ENCODE peak calls at places on chromosomes 3 and 15, in seven cellular contexts. E, V, D, H, O, K and C are unnamed samples.

GRCh38 chr15:60414016-60414682 is 16.4 kb upstream of the ANXA2 start:
- DNase-seq in E (peak), V (no peak), D (no peak), H (no peak), O (no peak), K (no peak), C (no peak)

GRCh38 chr3:57059416-57059815 is 1.0 kb upstream of the SPATA12 start:
- DNase-seq in E (no peak), V (no peak), D (no peak), H (no peak), O (no peak), K (no peak), C (no peak)

GRCh38 chr3:184082034-184082433 is 14.8 kb upstream of the HTR3E start:
- DNase-seq in E (no peak), V (no peak), D (no peak), H (no peak), O (no peak), K (no peak), C (no peak)

GRCh38 chr3:169034401-169034800 is 629.1 kb downstream of the MECOM start:
- DNase-seq in E (no peak), V (no peak), D (no peak), H (no peak), O (no peak), K (no peak), C (no peak)

GRCh38 chr3:100665230-100665629 is 44.1 kb upstream of the TFG start:
- DNase-seq in E (no peak), V (no peak), D (no peak), H (no peak), O (no peak), K (no peak), C (no peak)

GRCh38 chr3:123385072-123385471 is 63.8 kb downstream of the ADCY5 start:
- DNase-seq in E (no peak), V (no peak), D (no peak), H (peak), O (peak), K (no peak), C (peak)

GRCh38 chr15:78726870-78727551 is 84.3 kb downstream of the ADAMTS7 start:
- DNase-seq in E (no peak), V (no peak), D (no peak), H (peak), O (no peak), K (peak), C (no peak)

GRCh38 chr15:38226867-38227266 is 25.8 kb upstream of the SPRED1 start:
- DNase-seq in E (peak), V (no peak), D (peak), H (peak), O (no peak), K (peak), C (no peak)

GRCh38 chr15:45064386-45064785 is 41.4 kb downstream of the SORD start:
- DNase-seq in E (no peak), V (no peak), D (no peak), H (no peak), O (no peak), K (peak), C (no peak)

GRCh38 chr3:37097776-37098175 is 76.6 kb downstream of the LRRFIP2 start:
- DNase-seq in E (no peak), V (no peak), D (no peak), H (no peak), O (no peak), K (no peak), C (no peak)

GRCh38 chr15:63030101-63030528 is 12.4 kb upstream of the TPM1 start:
- DNase-seq in E (no peak), V (no peak), D (no peak), H (no peak), O (peak), K (no peak), C (no peak)

GRCh38 chr15:28101983-28102441 is 2.9 kb upstream of the OCA2 start:
- DNase-seq in E (no peak), V (no peak), D (no peak), H (no peak), O (peak), K (no peak), C (no peak)

GRCh38 chr3:193874512-193874911 is 261.4 kb upstream of the HES1 start:
- DNase-seq in E (no peak), V (no peak), D (no peak), H (no peak), O (no peak), K (no peak), C (no peak)

GRCh38 chr3:112646623-112647022 is 5.7 kb upstream of the CCDC80 start:
- DNase-seq in E (no peak), V (no peak), D (no peak), H (no peak), O (no peak), K (no peak), C (no peak)

GRCh38 chr15:75720787-75721461 is 8.3 kb upstream of the CSPG4 start:
- DNase-seq in E (peak), V (no peak), D (peak), H (peak), O (peak), K (peak), C (no peak)

GRCh38 chr3:180855364-180855763 is 57.1 kb upstream of the FXR1 start:
- DNase-seq in E (peak), V (peak), D (no peak), H (no peak), O (no peak), K (no peak), C (no peak)

GRCh38 chr3:114527036-114527644 is 233.3 kb downstream of the TIGIT start:
- DNase-seq in E (peak), V (no peak), D (no peak), H (no peak), O (no peak), K (no peak), C (no peak)

GRCh38 chr15:98878172-98878571 is 129.4 kb downstream of the PGPEP1L start:
- DNase-seq in E (no peak), V (no peak), D (no peak), H (no peak), O (no peak), K (no peak), C (no peak)

GRCh38 chr3:119950666-119951325 is 143.5 kb downstream of the GSK3B start:
- DNase-seq in E (no peak), V (no peak), D (no peak), H (no peak), O (no peak), K (no peak), C (no peak)

GRCh38 chr3:69282191-69282590 is 103.7 kb downstream of the FRMD4B start:
- DNase-seq in E (peak), V (no peak), D (peak), H (no peak), O (no peak), K (no peak), C (no peak)

GRCh38 chr3:8518138-8518537 is 16.5 kb downstream of the LMCD1 start:
- DNase-seq in E (no peak), V (no peak), D (no peak), H (no peak), O (no peak), K (no peak), C (no peak)

GRCh38 chr3:154540950-154541604 is 111.1 kb upstream of the GPR149 start:
- DNase-seq in E (no peak), V (no peak), D (no peak), H (no peak), O (no peak), K (no peak), C (no peak)

GRCh38 chr3:1026395-1026794 is 66.4 kb upstream of the CNTN6 start:
- DNase-seq in E (no peak), V (no peak), D (no peak), H (no peak), O (no peak), K (no peak), C (no peak)

GRCh38 chr3:71972031-71972430 is 187.1 kb upstream of the PROK2 start:
- DNase-seq in E (no peak), V (no peak), D (no peak), H (no peak), O (no peak), K (no peak), C (peak)

GRCh38 chr3:77693147-77693546 is 653.2 kb downstream of the ROBO2 start:
- DNase-seq in E (no peak), V (no peak), D (no peak), H (no peak), O (no peak), K (no peak), C (no peak)

GRCh38 chr3:52444860-52445793 is at the start of gene SEMA3G:
- DNase-seq in E (peak), V (peak), D (peak), H (peak), O (peak), K (peak), C (peak)

GRCh38 chr15:81163961-81164800 is 30.1 kb downstream of the CFAP161 start:
- DNase-seq in E (no peak), V (no peak), D (no peak), H (no peak), O (no peak), K (no peak), C (no peak)

GRCh38 chr3:191290311-191291025 is 38.7 kb upstream of the CCDC50 start:
- DNase-seq in E (peak), V (no peak), D (no peak), H (no peak), O (no peak), K (no peak), C (no peak)

GRCh38 chr3:9398715-9399708 is 1.6 kb downstream of the SETD5 start:
- DNase-seq in E (peak), V (no peak), D (peak), H (no peak), O (no peak), K (no peak), C (no peak)

GRCh38 chr15:44009056-44009455 is 182.3 kb downstream of the WDR76 start:
- DNase-seq in E (peak), V (no peak), D (no peak), H (no peak), O (no peak), K (no peak), C (no peak)

GRCh38 chr3:196513697-196514349 is 1.3 kb downstream of the SMCO1 start:
- DNase-seq in E (no peak), V (no peak), D (no peak), H (no peak), O (no peak), K (no peak), C (no peak)

GRCh38 chr3:183116051-183116614 is 16.8 kb upstream of the MCCC1 start:
- DNase-seq in E (peak), V (peak), D (peak), H (peak), O (no peak), K (peak), C (no peak)

GRCh38 chr3:54831091-54831490 is 96.8 kb downstream of the LRTM1 start:
- DNase-seq in E (no peak), V (no peak), D (no peak), H (no peak), O (no peak), K (no peak), C (no peak)

GRCh38 chr3:111758642-111759041 is 100.4 kb upstream of the PHLDB2 start:
- DNase-seq in E (no peak), V (no peak), D (no peak), H (no peak), O (no peak), K (no peak), C (no peak)

GRCh38 chr15:39608741-39609140 is 27.9 kb downstream of the THBS1 start:
- DNase-seq in E (no peak), V (no peak), D (no peak), H (no peak), O (no peak), K (no peak), C (no peak)

GRCh38 chr15:89448825-89449224 is 47.6 kb downstream of the RHCG start:
- DNase-seq in E (no peak), V (no peak), D (no peak), H (no peak), O (no peak), K (no peak), C (no peak)

GRCh38 chr15:52139599-52140462 is 27.3 kb upstream of the BCL2L10 start:
- DNase-seq in E (peak), V (peak), D (peak), H (peak), O (peak), K (peak), C (no peak)
- H3K27ac ChIP-seq in E (no peak), V (no peak), D (no peak), H (no peak), O (no peak), K (no peak), C (no peak)

GRCh38 chr3:198081421-198081844 is 121.4 kb downstream of the LMLN start:
- DNase-seq in E (no peak), V (no peak), D (peak), H (no peak), O (peak), K (no peak), C (no peak)

GRCh38 chr3:198079771-198080520 is 119.9 kb downstream of the LMLN start:
- DNase-seq in E (no peak), V (peak), D (peak), H (peak), O (no peak), K (no peak), C (no peak)

GRCh38 chr3:198076722-198077308 is 116.8 kb downstream of the LMLN start:
- DNase-seq in E (no peak), V (no peak), D (no peak), H (no peak), O (no peak), K (no peak), C (no peak)

DNA sequence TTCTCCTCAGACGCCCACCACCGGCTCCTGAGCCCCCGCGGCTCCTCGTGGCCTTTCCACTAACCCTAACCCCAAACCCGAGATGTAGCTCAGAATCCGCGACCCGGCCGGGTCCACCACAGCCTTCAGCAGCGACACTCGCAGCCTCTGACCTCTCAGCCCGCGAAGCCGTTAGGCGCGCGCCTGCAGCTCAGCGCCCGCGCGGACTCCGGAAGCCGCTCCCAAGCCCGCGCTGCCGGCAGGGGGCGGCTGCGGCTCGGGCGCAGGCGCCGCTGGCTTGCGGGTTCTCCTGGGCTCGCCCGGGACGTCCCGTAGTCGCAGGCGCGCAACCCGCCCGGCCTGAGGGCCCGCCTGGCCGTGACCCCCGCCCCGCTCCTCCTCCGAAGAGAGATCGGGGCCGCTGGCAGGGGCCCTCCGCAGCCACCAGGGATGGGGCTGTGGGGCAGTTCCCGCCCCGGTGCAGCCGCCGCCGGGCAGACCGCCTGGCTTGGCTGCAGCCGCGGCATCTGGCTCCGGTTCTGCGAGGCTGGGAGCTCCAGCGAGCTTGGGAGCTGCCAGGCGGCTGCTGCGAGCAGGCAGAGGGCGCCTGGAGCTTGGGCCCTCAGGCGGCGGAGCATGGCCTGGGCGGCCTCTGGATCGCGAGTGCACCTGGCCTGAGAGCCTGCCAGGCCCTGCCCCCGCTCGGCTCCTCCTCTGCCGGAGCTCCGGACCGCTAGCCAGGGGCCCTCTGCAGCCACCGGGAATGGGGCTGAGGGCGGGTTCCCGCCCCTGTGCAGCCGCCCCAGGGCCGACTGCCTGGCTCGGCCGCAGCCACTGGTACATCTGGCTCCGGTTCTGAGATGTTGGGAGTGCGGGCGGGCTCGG is 120.7 kb downstream of the LMLN start:
- DNase-seq in E (peak), V (peak), D (peak), H (peak), O (peak), K (peak), C (peak)
- TF ChIP-seq POLR2AphosphoS5 in E (peak), V (no peak), D (no peak), H (no peak), O (no peak), K (no peak), C (no peak)

GRCh38 chr3:33089515-33089914 is 7.4 kb downstream of the GLB1 start:
- DNase-seq in E (no peak), V (no peak), D (no peak), H (no peak), O (no peak), K (no peak), C (no peak)

GRCh38 chr3:33077976-33078375 is 19.0 kb downstream of the GLB1 start:
- DNase-seq in E (no peak), V (no peak), D (no peak), H (no peak), O (no peak), K (no peak), C (no peak)

GRCh38 chr3:33081812-33082211 is 15.1 kb downstream of the GLB1 start:
- DNase-seq in E (no peak), V (no peak), D (no peak), H (no peak), O (no peak), K (no peak), C (no peak)

GRCh38 chr3:33083958-33084357 is 13.0 kb downstream of the GLB1 start:
- DNase-seq in E (no peak), V (no peak), D (no peak), H (no peak), O (no peak), K (no peak), C (no peak)
- H3K27ac ChIP-seq in E (no peak), V (no peak), D (no peak), H (no peak), O (no peak), K (no peak), C (no peak)

DNA sequence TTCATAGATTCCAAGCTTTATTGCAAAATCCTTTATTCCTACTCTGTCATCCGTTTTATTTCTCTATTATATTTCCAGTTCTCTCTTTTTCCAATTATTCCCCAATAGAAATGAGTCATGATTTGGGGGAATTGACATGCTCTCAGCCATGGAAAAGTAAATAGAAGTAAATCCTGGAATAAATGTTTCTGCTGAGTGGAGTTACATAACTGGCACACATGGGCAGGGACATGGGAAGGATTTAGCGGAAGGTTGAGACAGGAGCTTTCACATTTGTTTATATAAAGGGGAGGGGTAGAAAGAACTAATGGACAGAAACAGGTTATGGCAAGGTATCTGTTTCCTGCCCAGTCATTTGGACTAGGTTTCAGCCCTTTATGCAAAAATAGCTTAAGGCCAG is 221.6 kb downstream of the PLOD2 start:
- DNase-seq in E (no peak), V (no peak), D (peak), H (no peak), O (no peak), K (peak), C (no peak)
- TF ChIP-seq POLR2AphosphoS5 in E (no peak), V (no peak), D (peak), H (no peak), O (no peak), K (no peak), C (no peak)

DNA sequence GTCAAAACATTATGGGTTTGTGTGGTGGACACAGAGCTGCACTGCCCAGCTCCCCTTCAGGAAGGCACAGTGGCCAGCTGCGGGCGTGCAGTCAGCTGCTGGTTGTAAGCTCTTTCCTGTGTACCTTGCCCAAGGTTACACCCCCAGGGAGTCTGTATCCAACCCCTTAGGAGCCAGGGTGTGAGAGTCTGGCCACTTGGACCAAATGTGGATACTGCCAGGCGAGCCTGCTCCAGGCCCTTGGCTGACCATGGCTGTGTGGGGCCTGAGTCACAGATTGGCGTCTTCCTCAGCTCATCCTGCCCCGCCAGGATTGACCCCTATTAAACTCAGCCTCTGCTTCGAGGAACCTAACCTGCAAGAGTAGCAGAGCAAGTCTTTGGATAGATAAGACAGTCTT is 56.9 kb downstream of the ABHD5 start:
- DNase-seq in E (peak), V (no peak), D (no peak), H (no peak), O (no peak), K (no peak), C (no peak)
- H3K27ac ChIP-seq in E (no peak), V (no peak), D (no peak), H (no peak), O (no peak), K (no peak), C (no peak)

GRCh38 chr3:12588674-12589054 is 31.8 kb downstream of the MKRN2 start:
- DNase-seq in E (no peak), V (no peak), D (no peak), H (no peak), O (no peak), K (no peak), C (no peak)
- TF ChIP-seq POLR2AphosphoS5 in E (no peak), V (no peak), D (no peak), H (no peak), O (no peak), K (no peak), C (no peak)

GRCh38 chr15:83695246-83695645 is 41.3 kb downstream of the ADAMTSL3 start:
- DNase-seq in E (no peak), V (no peak), D (no peak), H (no peak), O (no peak), K (no peak), C (no peak)
- H3K27ac ChIP-seq in E (no peak), V (no peak), D (no peak), H (peak), O (peak), K (no peak), C (no peak)

GRCh38 chr3:185362850-185363661 is at the start of gene MAP3K13:
- DNase-seq in E (peak), V (peak), D (peak), H (peak), O (peak), K (peak), C (peak)
- TF ChIP-seq POLR2AphosphoS5 in E (no peak), V (no peak), D (peak), H (no peak), O (no peak), K (no peak), C (no peak)